ENCODE peak calls at places on chromosomes 6 and 20, in five cellular contexts. Z is upper lobe of right lung, M is epithelial cell of esophagus, S is NCI-H69, K is posterior vena cava. B is an unnamed sample.
A peak's percentile ranks its signal among the peaks of the same experiment; 100 is the strongest.

GRCh38 chr6:166112580-166112979 is 55.1 kb downstream of the TBXT start:
- DNase-seq in Z (no peak), M (no peak), S (no peak), K (no peak), B (no peak)

GRCh38 chr20:15656124-15656523 is 917.1 kb downstream of the KIF16B start:
- DNase-seq in Z (no peak), M (no peak), S (no peak), K (no peak), B (no peak)

GRCh38 chr6:36243562-36244212 is 26.2 kb upstream of the PNPLA1 start:
- DNase-seq in Z (no peak), M (no peak), S (no peak), K (no peak), B (no peak)

GRCh38 chr6:12440981-12441380 is 150.8 kb downstream of the EDN1 start:
- DNase-seq in Z (no peak), M (peak; percentile 37), S (no peak), K (no peak), B (no peak)

GRCh38 chr6:88730602-88731001 is 232.8 kb downstream of the RNGTT start:
- DNase-seq in Z (no peak), M (peak; percentile 17), S (peak; percentile 18), K (peak; percentile 56), B (no peak)

GRCh38 chr6:18327621-18328548 is 59.3 kb upstream of the RNF144B start:
- DNase-seq in Z (peak; percentile 77), M (peak; percentile 28), S (peak; percentile 47), K (no peak), B (no peak)

GRCh38 chr6:150252714-150253444 is 110.0 kb downstream of the PPP1R14C start:
- DNase-seq in Z (no peak), M (peak; percentile 79), S (no peak), K (no peak), B (no peak)

GRCh38 chr6:105608711-105609374 is 206.0 kb upstream of the PREP start:
- DNase-seq in Z (no peak), M (peak; percentile 58), S (no peak), K (no peak), B (no peak)

GRCh38 chr6:14001329-14002012 is 76.7 kb downstream of the RNF182 start:
- DNase-seq in Z (no peak), M (peak; percentile 91), S (peak; percentile 53), K (no peak), B (no peak)

GRCh38 chr6:147837540-147837939 is 329.1 kb downstream of the SAMD5 start:
- DNase-seq in Z (no peak), M (peak; percentile 4), S (no peak), K (no peak), B (no peak)

GRCh38 chr20:38258545-38259223 is 1.9 kb downstream of the KIAA1755 start:
- DNase-seq in Z (no peak), M (no peak), S (no peak), K (peak; percentile 42), B (no peak)

GRCh38 chr6:150876598-150876997 is 11.1 kb downstream of the MTHFD1L start:
- DNase-seq in Z (no peak), M (no peak), S (no peak), K (no peak), B (peak; percentile 7)

GRCh38 chr6:39301606-39302005 is 12.6 kb downstream of the KCNK17 start:
- DNase-seq in Z (no peak), M (no peak), S (no peak), K (no peak), B (no peak)